ENCODE peak calls at places on chromosomes 16 and 17, in six cellular contexts. One of them, this sample, is unnamed.

GRCh38 chr17:58575511-58575910 is 61.1 kb upstream of the MTMR4 start:
- DNase-seq in IMR-90: peak; percentile 64
- DNase-seq in fibroblast of lung: peak; percentile 78
- DNase-seq in A549: peak; percentile 28
- DNase-seq in fibroblast of the aortic adventitia: peak; percentile 58
- DNase-seq in hepatocyte: peak; percentile 57
- DNase-seq in this sample: no peak

GRCh38 chr17:57086069-57086930 is 1.3 kb downstream of the AKAP1 start:
- DNase-seq in fibroblast of lung: peak; percentile 15
- DNase-seq in A549: peak; percentile 52
- DNase-seq in hepatocyte: peak; percentile 79
- DNase-seq in IMR-90: peak; percentile 8
- DNase-seq in fibroblast of the aortic adventitia: peak; percentile 14
- DNase-seq in this sample: peak; percentile 34

GRCh38 chr17:14331200-14331981 is 30.5 kb downstream of the HS3ST3B1 start:
- DNase-seq in fibroblast of the aortic adventitia: no peak
- DNase-seq in IMR-90: no peak
- DNase-seq in fibroblast of lung: no peak
- DNase-seq in A549: no peak
- DNase-seq in hepatocyte: no peak
- DNase-seq in this sample: no peak

GRCh38 chr16:53864819-53865491 is 161.0 kb downstream of the FTO start:
- DNase-seq in A549: peak; percentile 4
- DNase-seq in fibroblast of the aortic adventitia: peak; percentile 14
- DNase-seq in fibroblast of lung: peak; percentile 77
- DNase-seq in IMR-90: peak; percentile 24
- DNase-seq in hepatocyte: no peak
- DNase-seq in this sample: no peak

GRCh38 chr16:17160285-17160854 is 310.4 kb downstream of the XYLT1 start:
- DNase-seq in fibroblast of lung: peak; percentile 81
- DNase-seq in A549: no peak
- DNase-seq in fibroblast of the aortic adventitia: no peak
- DNase-seq in IMR-90: peak; percentile 45
- DNase-seq in hepatocyte: no peak
- DNase-seq in this sample: peak; percentile 27

GRCh38 chr16:27369806-27370205 is 32.2 kb upstream of the IL21R start:
- DNase-seq in fibroblast of the aortic adventitia: peak; percentile 28
- DNase-seq in A549: no peak
- DNase-seq in IMR-90: peak; percentile 79
- DNase-seq in hepatocyte: no peak
- DNase-seq in fibroblast of lung: peak; percentile 57
- DNase-seq in this sample: no peak

GRCh38 chr16:88034770-88035169 is 83.5 kb downstream of the BANP start:
- DNase-seq in fibroblast of the aortic adventitia: no peak
- DNase-seq in A549: no peak
- DNase-seq in hepatocyte: no peak
- DNase-seq in fibroblast of lung: no peak
- DNase-seq in IMR-90: peak; percentile 65
- DNase-seq in this sample: no peak

GRCh38 chr16:76964464-76965154 is 226.4 kb upstream of the MON1B start:
- DNase-seq in A549: no peak
- DNase-seq in fibroblast of the aortic adventitia: no peak
- DNase-seq in fibroblast of lung: no peak
- DNase-seq in hepatocyte: no peak
- DNase-seq in IMR-90: no peak
- DNase-seq in this sample: no peak

GRCh38 chr17:47995241-47995935 is 24.5 kb downstream of the CDK5RAP3 start:
- DNase-seq in fibroblast of lung: no peak
- DNase-seq in A549: no peak
- DNase-seq in hepatocyte: no peak
- DNase-seq in fibroblast of the aortic adventitia: no peak
- DNase-seq in IMR-90: no peak
- DNase-seq in this sample: no peak

GRCh38 chr16:49148410-49148809 is 133.2 kb downstream of the CBLN1 start:
- DNase-seq in A549: no peak
- DNase-seq in fibroblast of lung: no peak
- DNase-seq in IMR-90: no peak
- DNase-seq in hepatocyte: no peak
- DNase-seq in fibroblast of the aortic adventitia: no peak
- DNase-seq in this sample: no peak

GRCh38 chr17:36848008-36848902 is 89.0 kb upstream of the LHX1 start:
- DNase-seq in IMR-90: no peak
- DNase-seq in hepatocyte: no peak
- DNase-seq in A549: no peak
- DNase-seq in fibroblast of lung: no peak
- DNase-seq in fibroblast of the aortic adventitia: no peak
- DNase-seq in this sample: no peak

GRCh38 chr17:17971431-17972125 is 622 bp downstream of the TOM1L2 start:
- DNase-seq in A549: peak; percentile 22
- DNase-seq in hepatocyte: no peak
- DNase-seq in fibroblast of the aortic adventitia: peak; percentile 51
- DNase-seq in fibroblast of lung: peak; percentile 47
- DNase-seq in IMR-90: no peak
- DNase-seq in this sample: no peak

GRCh38 chr17:67833946-67834631 is 8.8 kb downstream of the BPTF start:
- DNase-seq in IMR-90: no peak
- DNase-seq in fibroblast of lung: no peak
- DNase-seq in A549: no peak
- DNase-seq in hepatocyte: no peak
- DNase-seq in fibroblast of the aortic adventitia: no peak
- DNase-seq in this sample: peak; percentile 34

GRCh38 chr17:13182854-13183253 is 165.0 kb upstream of the ELAC2 start:
- DNase-seq in fibroblast of lung: no peak
- DNase-seq in fibroblast of the aortic adventitia: no peak
- DNase-seq in A549: no peak
- DNase-seq in hepatocyte: no peak
- DNase-seq in IMR-90: no peak
- DNase-seq in this sample: no peak

GRCh38 chr16:31009894-31010293 is 544 bp downstream of the STX1B start:
- DNase-seq in A549: no peak
- DNase-seq in fibroblast of lung: no peak
- DNase-seq in hepatocyte: no peak
- DNase-seq in IMR-90: no peak
- DNase-seq in fibroblast of the aortic adventitia: no peak
- DNase-seq in this sample: peak; percentile 42

GRCh38 chr16:50831751-50832150 is 89.9 kb downstream of the CYLD start:
- DNase-seq in fibroblast of the aortic adventitia: no peak
- DNase-seq in fibroblast of lung: no peak
- DNase-seq in A549: no peak
- DNase-seq in IMR-90: no peak
- DNase-seq in hepatocyte: no peak
- DNase-seq in this sample: no peak

GRCh38 chr17:79739148-79740062 is 8.7 kb downstream of the ENPP7 start:
- DNase-seq in hepatocyte: no peak
- DNase-seq in fibroblast of the aortic adventitia: no peak
- DNase-seq in IMR-90: no peak
- DNase-seq in A549: no peak
- DNase-seq in fibroblast of lung: peak; percentile 48
- DNase-seq in this sample: no peak

GRCh38 chr17:28738680-28739384 is 5.0 kb upstream of the TRAF4 start:
- DNase-seq in A549: no peak
- DNase-seq in hepatocyte: no peak
- DNase-seq in fibroblast of lung: no peak
- DNase-seq in IMR-90: no peak
- DNase-seq in fibroblast of the aortic adventitia: no peak
- DNase-seq in this sample: no peak

GRCh38 chr17:74296548-74296936 is 22.5 kb downstream of the DNAI2 start:
- DNase-seq in IMR-90: peak; percentile 38
- DNase-seq in A549: peak; percentile 73
- DNase-seq in hepatocyte: peak; percentile 88
- DNase-seq in fibroblast of the aortic adventitia: peak; percentile 84
- DNase-seq in fibroblast of lung: peak; percentile 67
- DNase-seq in this sample: peak; percentile 67

GRCh38 chr16:3467920-3468319 is 24.4 kb downstream of the NAA60 start:
- DNase-seq in IMR-90: peak; percentile 69
- DNase-seq in fibroblast of the aortic adventitia: peak; percentile 37
- DNase-seq in A549: no peak
- DNase-seq in fibroblast of lung: peak; percentile 40
- DNase-seq in hepatocyte: no peak
- DNase-seq in this sample: no peak

GRCh38 chr16:22977294-22977697 is 163.3 kb downstream of the HS3ST2 start:
- DNase-seq in fibroblast of lung: no peak
- DNase-seq in A549: peak; percentile 10
- DNase-seq in fibroblast of the aortic adventitia: peak; percentile 7
- DNase-seq in IMR-90: no peak
- DNase-seq in hepatocyte: no peak
- DNase-seq in this sample: no peak
- TF ChIP-seq CTCF in fibroblast of lung: no peak
- TF ChIP-seq CTCF in A549: peak; percentile 49
- TF ChIP-seq CTCF in fibroblast of the aortic adventitia: no peak
- TF ChIP-seq CTCF in IMR-90: peak; percentile 7
- TF ChIP-seq CTCF in hepatocyte: peak; percentile 42
- TF ChIP-seq CTCF in this sample: peak; percentile 22

GRCh38 chr17:81120695-81121621 is 44.3 kb upstream of the PVALEF start:
- DNase-seq in fibroblast of lung: no peak
- DNase-seq in IMR-90: no peak
- DNase-seq in fibroblast of the aortic adventitia: no peak
- DNase-seq in A549: peak; percentile 46
- DNase-seq in hepatocyte: no peak
- DNase-seq in this sample: no peak

GRCh38 chr17:81120149-81120484 is 45.2 kb upstream of the PVALEF start:
- DNase-seq in IMR-90: no peak
- DNase-seq in fibroblast of lung: no peak
- DNase-seq in hepatocyte: no peak
- DNase-seq in A549: no peak
- DNase-seq in fibroblast of the aortic adventitia: no peak
- DNase-seq in this sample: no peak

GRCh38 chr17:81117672-81118198 is 47.6 kb upstream of the PVALEF start:
- DNase-seq in A549: no peak
- DNase-seq in fibroblast of lung: no peak
- DNase-seq in IMR-90: no peak
- DNase-seq in fibroblast of the aortic adventitia: no peak
- DNase-seq in hepatocyte: no peak
- DNase-seq in this sample: no peak

GRCh38 chr17:81118308-81119221 is 46.7 kb upstream of the PVALEF start:
- DNase-seq in fibroblast of the aortic adventitia: no peak
- DNase-seq in fibroblast of lung: no peak
- DNase-seq in A549: no peak
- DNase-seq in IMR-90: no peak
- DNase-seq in hepatocyte: no peak
- DNase-seq in this sample: no peak

DNA sequence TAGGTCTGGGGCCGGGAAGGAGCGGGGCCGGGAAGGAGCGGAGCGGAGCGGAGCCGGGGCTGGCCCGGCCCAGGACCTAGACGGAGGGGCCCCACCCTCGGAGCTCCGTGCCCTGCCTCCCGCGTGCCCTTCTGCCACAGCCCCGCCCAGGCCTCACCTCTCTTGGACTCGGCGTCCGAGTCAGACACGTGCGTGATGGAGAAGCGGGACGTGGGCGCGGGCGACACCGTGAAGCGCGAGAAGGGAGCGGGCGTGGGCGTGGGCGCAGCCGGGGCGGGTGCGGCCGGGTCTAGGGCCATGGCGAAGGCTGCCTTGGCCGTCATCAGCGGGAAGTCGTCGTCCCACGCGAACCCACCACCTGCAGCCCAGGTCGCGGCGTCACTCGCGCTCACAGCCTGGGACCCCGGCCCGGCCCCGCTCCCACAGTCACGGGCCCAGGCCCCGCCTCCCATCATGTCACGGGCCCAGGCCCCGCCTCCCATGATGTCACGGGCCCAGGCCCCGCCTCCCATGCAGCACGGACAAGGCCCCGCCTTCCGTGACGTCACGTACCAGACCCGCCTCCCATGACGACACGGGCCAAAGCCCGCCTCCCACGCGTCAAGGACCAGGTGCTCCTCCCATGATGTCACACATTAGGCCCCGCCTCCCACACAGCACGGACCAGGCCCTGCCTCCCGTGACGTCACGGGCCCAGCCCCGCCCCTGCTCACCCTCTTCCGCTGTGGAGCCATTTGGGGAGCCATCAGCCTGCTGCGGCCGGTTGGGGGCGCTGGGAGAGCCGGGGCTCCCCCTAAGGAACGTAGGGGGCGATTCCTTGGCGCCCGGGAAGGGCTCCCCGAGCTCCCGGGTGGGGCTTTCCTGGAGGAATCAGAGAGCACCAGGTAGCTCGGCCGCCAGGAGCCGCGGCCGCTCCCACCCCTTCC is 45.8 kb upstream of the PVALEF start:
- DNase-seq in fibroblast of lung: peak; percentile 92
- DNase-seq in fibroblast of the aortic adventitia: peak; percentile 93
- DNase-seq in IMR-90: peak; percentile 92
- DNase-seq in hepatocyte: peak; percentile 96
- DNase-seq in A549: peak; percentile 100
- DNase-seq in this sample: peak; percentile 95
- TF ChIP-seq CTCF in fibroblast of lung: no peak
- TF ChIP-seq CTCF in fibroblast of the aortic adventitia: peak; percentile 22
- TF ChIP-seq CTCF in IMR-90: peak; percentile 10
- TF ChIP-seq CTCF in hepatocyte: peak; percentile 28
- TF ChIP-seq CTCF in A549: peak; percentile 48
- TF ChIP-seq CTCF in this sample: no peak

GRCh38 chr16:82628741-82629140 is 2.0 kb downstream of the CDH13 start:
- DNase-seq in hepatocyte: no peak
- DNase-seq in A549: no peak
- DNase-seq in fibroblast of lung: no peak
- DNase-seq in fibroblast of the aortic adventitia: no peak
- DNase-seq in IMR-90: no peak
- DNase-seq in this sample: no peak

GRCh38 chr16:82631701-82632685 is 5.2 kb downstream of the CDH13 start:
- DNase-seq in fibroblast of lung: no peak
- DNase-seq in fibroblast of the aortic adventitia: no peak
- DNase-seq in A549: peak; percentile 19
- DNase-seq in IMR-90: peak; percentile 33
- DNase-seq in hepatocyte: no peak
- DNase-seq in this sample: no peak

GRCh38 chr16:82629441-82630027 is 2.8 kb downstream of the CDH13 start:
- DNase-seq in fibroblast of lung: peak; percentile 93
- DNase-seq in fibroblast of the aortic adventitia: peak; percentile 87
- DNase-seq in IMR-90: peak; percentile 34
- DNase-seq in hepatocyte: no peak
- DNase-seq in A549: no peak
- DNase-seq in this sample: no peak

GRCh38 chr16:82630219-82630618 is 3.5 kb downstream of the CDH13 start:
- DNase-seq in fibroblast of lung: peak; percentile 68
- DNase-seq in IMR-90: peak; percentile 68
- DNase-seq in A549: no peak
- DNase-seq in fibroblast of the aortic adventitia: peak; percentile 58
- DNase-seq in hepatocyte: no peak
- DNase-seq in this sample: no peak

GRCh38 chr16:82630688-82631087 is 3.9 kb downstream of the CDH13 start:
- DNase-seq in hepatocyte: no peak
- DNase-seq in IMR-90: peak; percentile 60
- DNase-seq in A549: no peak
- DNase-seq in fibroblast of the aortic adventitia: peak; percentile 54
- DNase-seq in fibroblast of lung: no peak
- DNase-seq in this sample: no peak
- TF ChIP-seq CTCF in hepatocyte: peak; percentile 59
- TF ChIP-seq CTCF in IMR-90: peak; percentile 56
- TF ChIP-seq CTCF in A549: peak; percentile 26
- TF ChIP-seq CTCF in fibroblast of the aortic adventitia: peak; percentile 51
- TF ChIP-seq CTCF in fibroblast of lung: peak; percentile 44
- TF ChIP-seq CTCF in this sample: no peak

GRCh38 chr16:2027024-2028010 is 615 bp downstream of the NHERF2 start:
- DNase-seq in hepatocyte: no peak
- DNase-seq in fibroblast of lung: peak; percentile 64
- DNase-seq in IMR-90: peak; percentile 59
- DNase-seq in fibroblast of the aortic adventitia: peak; percentile 20
- DNase-seq in A549: peak; percentile 43
- DNase-seq in this sample: peak; percentile 48
- TF ChIP-seq CTCF in hepatocyte: no peak
- TF ChIP-seq CTCF in fibroblast of lung: no peak
- TF ChIP-seq CTCF in IMR-90: no peak
- TF ChIP-seq CTCF in fibroblast of the aortic adventitia: no peak
- TF ChIP-seq CTCF in A549: no peak
- TF ChIP-seq CTCF in this sample: no peak